ENCODE peak calls at places on chromosome 15, in four cellular contexts. L is K562, U is H1, F is HepG2. D is an unnamed sample.

GRCh38 chr15:25849431-25849921 is 13.7 kb downstream of the ATP10A start:
- DNase-seq in L (no peak), U (no peak), F (no peak), D (peak)

GRCh38 chr15:31342781-31343626 is 16.4 kb downstream of the KLF13 start:
- DNase-seq in L (no peak), U (no peak), F (no peak), D (no peak)

GRCh38 chr15:90024406-90024805 is 23.3 kb downstream of the ZNF710 start:
- DNase-seq in L (no peak), U (no peak), F (no peak), D (no peak)

GRCh38 chr15:67059127-67059553 is 6.3 kb upstream of the SMAD3 start:
- DNase-seq in L (no peak), U (no peak), F (peak), D (no peak)

GRCh38 chr15:39887211-39887610 is 32.9 kb downstream of the GPR176 start:
- DNase-seq in L (no peak), U (no peak), F (no peak), D (no peak)

GRCh38 chr15:93072011-93072410 is 17.0 kb downstream of the RGMA start:
- DNase-seq in L (no peak), U (no peak), F (no peak), D (no peak)

GRCh38 chr15:70036585-70037343 is 61.0 kb downstream of the TLE3 start:
- DNase-seq in L (no peak), U (no peak), F (no peak), D (no peak)

GRCh38 chr15:48796521-48796920 is 14.3 kb downstream of the CEP152 start:
- DNase-seq in L (no peak), U (no peak), F (no peak), D (no peak)

GRCh38 chr15:41980654-41981323 is 8.4 kb upstream of the EHD4 start:
- DNase-seq in L (no peak), U (no peak), F (no peak), D (no peak)

GRCh38 chr15:96160269-96160668 is 170.2 kb upstream of the NR2F2 start:
- DNase-seq in L (no peak), U (no peak), F (no peak), D (no peak)

GRCh38 chr15:38401101-38401500 is 52.8 kb upstream of the FAM98B start:
- DNase-seq in L (no peak), U (no peak), F (no peak), D (no peak)

GRCh38 chr15:24858737-24859601 is 95.8 kb upstream of the SNRPN start:
- DNase-seq in L (no peak), U (no peak), F (no peak), D (no peak)

GRCh38 chr15:66132251-66132816 is 121.2 kb downstream of the MEGF11 start:
- DNase-seq in L (no peak), U (no peak), F (peak), D (no peak)

GRCh38 chr15:67080900-67081431 is 15.6 kb downstream of the SMAD3 start:
- DNase-seq in L (peak), U (no peak), F (no peak), D (peak)

GRCh38 chr15:37096878-37097568 is 3.3 kb downstream of the MEIS2 start:
- DNase-seq in L (peak), U (no peak), F (no peak), D (no peak)

GRCh38 chr15:71278989-71279756 is 163.9 kb downstream of the THSD4 start:
- DNase-seq in L (no peak), U (no peak), F (peak), D (peak)
- TF ChIP-seq RNF2 in L (no peak), U (no peak), F (no peak), D (no peak)

GRCh38 chr15:29666241-29666640 is 156.0 kb downstream of the TJP1 start:
- DNase-seq in L (no peak), U (no peak), F (no peak), D (no peak)

GRCh38 chr15:29665441-29665985 is 156.8 kb downstream of the TJP1 start:
- DNase-seq in L (no peak), U (no peak), F (no peak), D (no peak)

GRCh38 chr15:29669823-29670222 is 152.4 kb downstream of the TJP1 start:
- DNase-seq in L (no peak), U (no peak), F (no peak), D (no peak)

GRCh38 chr15:29670266-29670665 is 152.0 kb downstream of the TJP1 start:
- DNase-seq in L (no peak), U (no peak), F (no peak), D (no peak)

DNA sequence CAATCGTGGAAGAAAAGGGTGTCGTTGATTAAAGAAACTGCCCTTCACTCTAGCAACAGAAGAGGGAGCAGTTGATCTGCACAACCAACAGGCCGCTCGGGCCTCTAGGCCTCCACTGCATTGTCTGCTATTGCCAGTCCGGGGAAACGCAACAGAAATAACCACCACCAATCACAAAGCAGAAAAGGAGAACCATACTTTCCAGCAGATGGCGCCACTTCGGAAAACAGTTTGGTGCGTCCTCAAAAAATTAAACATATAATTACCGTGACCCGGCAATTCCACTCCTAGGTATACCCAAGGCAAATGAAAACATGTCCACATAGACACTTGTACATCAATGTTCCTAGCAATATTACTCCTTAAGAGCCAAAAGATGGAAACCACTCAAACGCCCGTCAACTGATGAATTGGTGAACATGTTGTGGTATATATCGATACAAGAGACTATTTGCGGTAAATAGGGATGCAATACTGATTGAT is 154.1 kb downstream of the TJP1 start:
- DNase-seq in L (peak), U (peak), F (peak), D (peak)
- TF ChIP-seq RNF2 in L (no peak), U (no peak), F (peak), D (no peak)

DNA sequence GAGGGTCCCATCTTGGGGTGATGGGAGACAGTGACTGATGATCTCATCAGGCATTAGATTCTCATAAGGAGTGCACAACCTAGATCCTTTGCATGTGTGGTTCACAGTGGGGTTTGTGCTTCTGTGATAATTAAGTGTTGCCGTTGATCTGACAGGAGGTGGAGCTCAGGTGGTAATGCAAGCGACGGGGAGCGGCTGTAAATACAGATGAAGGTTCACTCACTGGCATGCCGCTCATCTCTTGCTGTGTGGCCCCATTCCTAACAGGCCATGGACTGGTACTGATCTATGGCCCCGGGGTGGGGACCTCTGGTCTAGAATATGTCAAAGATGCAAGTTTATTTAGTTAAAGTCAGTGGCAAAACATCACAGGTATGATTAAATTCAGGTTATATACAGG is 8.7 kb downstream of the MEF2A start:
- DNase-seq in L (no peak), U (no peak), F (no peak), D (no peak)
- TF ChIP-seq RNF2 in L (no peak), U (no peak), F (no peak), D (no peak)

GRCh38 chr15:52463638-52464037 is 65.0 kb downstream of the MYO5A start:
- DNase-seq in L (no peak), U (no peak), F (no peak), D (peak)

GRCh38 chr15:52464478-52464877 is 64.2 kb downstream of the MYO5A start:
- DNase-seq in L (no peak), U (no peak), F (no peak), D (no peak)

GRCh38 chr15:52464040-52464439 is 64.6 kb downstream of the MYO5A start:
- DNase-seq in L (no peak), U (no peak), F (no peak), D (no peak)

GRCh38 chr15:52466134-52466701 is 62.5 kb downstream of the MYO5A start:
- DNase-seq in L (no peak), U (no peak), F (no peak), D (no peak)

GRCh38 chr15:52462806-52463360 is 65.8 kb downstream of the MYO5A start:
- DNase-seq in L (no peak), U (no peak), F (no peak), D (no peak)
- TF ChIP-seq RNF2 in L (no peak), U (no peak), F (no peak), D (no peak)